ENCODE peak calls at places on chromosome 7, in four cellular contexts. C, U, A and D are unnamed samples.

GRCh38 chr7:51123322-51124021 is 193.1 kb downstream of the COBL start:
- DNase-seq in C (no peak), U (no peak), A (peak), D (no peak)

GRCh38 chr7:132779164-132779563 is 202.9 kb upstream of the PLXNA4 start:
- DNase-seq in C (no peak), U (no peak), A (no peak), D (no peak)

GRCh38 chr7:35975851-35976454 is 175.1 kb downstream of the SEPTIN7 start:
- DNase-seq in C (peak), U (no peak), A (peak), D (no peak)

GRCh38 chr7:47540387-47541093 is 41.4 kb downstream of the TNS3 start:
- DNase-seq in C (no peak), U (no peak), A (no peak), D (no peak)

GRCh38 chr7:157663061-157663863 is 326.5 kb downstream of the DNAJB6 start:
- DNase-seq in C (peak), U (no peak), A (no peak), D (no peak)

GRCh38 chr7:75798770-75799169 is 14.8 kb downstream of the CCL24 start:
- DNase-seq in C (no peak), U (no peak), A (no peak), D (no peak)

GRCh38 chr7:102875700-102876192 is 37.1 kb upstream of the LRRC17 start:
- DNase-seq in C (no peak), U (peak), A (peak), D (no peak)

GRCh38 chr7:30800785-30801252 is 29.6 kb downstream of the MINDY4 start:
- DNase-seq in C (peak), U (no peak), A (peak), D (peak)

GRCh38 chr7:128247640-128248194 is 6.6 kb downstream of the LEP start:
- DNase-seq in C (no peak), U (no peak), A (peak), D (no peak)

GRCh38 chr7:1650363-1651030 is 19.6 kb upstream of the ELFN1 start:
- DNase-seq in C (no peak), U (no peak), A (no peak), D (no peak)

GRCh38 chr7:44318296-44318695 is 7.1 kb downstream of the CAMK2B start:
- DNase-seq in C (no peak), U (no peak), A (no peak), D (no peak)

GRCh38 chr7:4225352-4225751 is 456.7 kb upstream of the FOXK1 start:
- DNase-seq in C (no peak), U (no peak), A (no peak), D (no peak)

GRCh38 chr7:135459951-135460567 is 49.8 kb downstream of the CNOT4 start:
- DNase-seq in C (no peak), U (no peak), A (no peak), D (no peak)

GRCh38 chr7:114364151-114364550 is 50.5 kb upstream of the FOXP2 start:
- DNase-seq in C (no peak), U (no peak), A (no peak), D (peak)

GRCh38 chr7:7919449-7919945 is 49.1 kb upstream of the GLCCI1 start:
- DNase-seq in C (no peak), U (no peak), A (no peak), D (no peak)

GRCh38 chr7:13467111-13467547 is 522.3 kb downstream of the ETV1 start:
- DNase-seq in C (no peak), U (no peak), A (no peak), D (peak)

GRCh38 chr7:152076324-152076821 is 50.9 kb downstream of the GALNT11 start:
- DNase-seq in C (peak), U (no peak), A (peak), D (peak)

GRCh38 chr7:79241288-79242055 is 212.0 kb downstream of the MAGI2 start:
- DNase-seq in C (no peak), U (no peak), A (no peak), D (no peak)

GRCh38 chr7:235576-236395 is 43.4 kb downstream of the FAM20C start:
- DNase-seq in C (no peak), U (no peak), A (no peak), D (no peak)

GRCh38 chr7:7820939-7821338 is 102.5 kb upstream of the RPA3 start:
- DNase-seq in C (no peak), U (no peak), A (no peak), D (no peak)

GRCh38 chr7:127177156-127177555 is 75.6 kb downstream of the GRM8 start:
- DNase-seq in C (no peak), U (no peak), A (no peak), D (no peak)

GRCh38 chr7:27576360-27576944 is 86.2 kb downstream of the HIBADH start:
- DNase-seq in C (no peak), U (no peak), A (peak), D (no peak)

GRCh38 chr7:99625321-99625720 is 8.6 kb downstream of the ZSCAN25 start:
- DNase-seq in C (no peak), U (no peak), A (no peak), D (no peak)

GRCh38 chr7:45151967-45152366 is 5.6 kb upstream of the RAMP3 start:
- DNase-seq in C (peak), U (no peak), A (no peak), D (no peak)

GRCh38 chr7:43085017-43085416 is 27.4 kb upstream of the HECW1 start:
- DNase-seq in C (no peak), U (no peak), A (no peak), D (no peak)

GRCh38 chr7:14606101-14606500 is 296.4 kb downstream of the DGKB start:
- DNase-seq in C (no peak), U (no peak), A (no peak), D (no peak)

GRCh38 chr7:100808354-100808875 is 18.9 kb downstream of the EPHB4 start:
- DNase-seq in C (no peak), U (no peak), A (no peak), D (no peak)

GRCh38 chr7:159229683-159230475 is 85.2 kb upstream of the VIPR2 start:
- DNase-seq in C (no peak), U (no peak), A (no peak), D (no peak)

GRCh38 chr7:54773472-54774399 is 14.7 kb upstream of the SEC61G start:
- DNase-seq in C (peak), U (no peak), A (peak), D (peak)

GRCh38 chr7:22452142-22452763 is 47.7 kb downstream of the STEAP1B start:
- DNase-seq in C (peak), U (no peak), A (peak), D (peak)

GRCh38 chr7:99078416-99078815 is 65.5 kb downstream of the SMURF1 start:
- DNase-seq in C (peak), U (no peak), A (no peak), D (no peak)

GRCh38 chr7:28607179-28607578 is 194.9 kb downstream of the CREB5 start:
- DNase-seq in C (no peak), U (no peak), A (no peak), D (no peak)

GRCh38 chr7:27158436-27159277 is 2.2 kb upstream of the HOXA7 start:
- DNase-seq in C (peak), U (no peak), A (no peak), D (no peak)

GRCh38 chr7:148204639-148205292 is 385.8 kb upstream of the C7orf33 start:
- DNase-seq in C (no peak), U (no peak), A (no peak), D (no peak)
- TF ChIP-seq CTCF in C (no peak), U (no peak), A (no peak), D (no peak)

GRCh38 chr7:130852867-130853266 is 118.9 kb upstream of the KLF14 start:
- DNase-seq in C (no peak), U (no peak), A (no peak), D (no peak)

GRCh38 chr7:130856866-130857265 is 122.9 kb upstream of the KLF14 start:
- DNase-seq in C (no peak), U (no peak), A (no peak), D (no peak)

GRCh38 chr7:130850960-130851359 is 117.0 kb upstream of the KLF14 start:
- DNase-seq in C (no peak), U (no peak), A (no peak), D (no peak)

GRCh38 chr7:130854481-130854880 is 120.5 kb upstream of the KLF14 start:
- DNase-seq in C (no peak), U (no peak), A (no peak), D (no peak)

DNA sequence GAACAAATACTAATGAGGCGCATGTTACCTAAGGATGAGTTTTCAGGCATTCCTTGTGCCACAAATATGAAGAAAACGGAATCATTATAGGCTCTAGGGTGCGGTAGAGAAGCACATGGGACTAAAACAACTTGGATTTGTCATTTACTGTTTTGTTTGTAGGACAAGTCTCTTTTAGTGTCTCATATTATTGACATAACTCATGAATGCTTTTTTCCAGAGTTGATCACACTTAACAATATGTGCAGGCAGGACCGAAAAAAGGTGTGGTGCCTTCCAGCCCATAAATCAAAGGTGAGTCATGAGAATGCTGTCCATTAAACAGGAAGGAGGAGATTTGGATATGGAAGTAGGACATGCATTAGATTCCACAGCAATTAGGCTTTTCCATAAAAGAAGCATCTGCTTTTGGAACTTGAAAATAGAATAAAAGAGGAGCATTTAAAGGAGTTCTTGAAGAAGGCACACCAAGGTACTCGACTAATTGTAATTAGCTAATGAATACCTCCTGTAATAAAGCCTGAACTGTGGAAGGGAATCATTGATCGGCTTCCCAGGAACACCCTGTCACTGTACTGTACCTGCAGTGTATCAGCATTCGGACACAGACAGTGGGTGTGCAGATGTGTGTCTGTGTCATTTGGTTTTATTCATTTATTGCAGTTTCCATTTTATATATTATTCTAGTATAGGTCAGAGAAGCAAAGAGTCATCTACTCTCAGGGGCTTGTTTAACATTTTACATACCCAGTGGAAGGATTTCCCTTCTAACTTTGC is 119.7 kb upstream of the KLF14 start:
- DNase-seq in C (no peak), U (no peak), A (peak), D (no peak)
- TF ChIP-seq CTCF in C (no peak), U (no peak), A (no peak), D (no peak)

DNA sequence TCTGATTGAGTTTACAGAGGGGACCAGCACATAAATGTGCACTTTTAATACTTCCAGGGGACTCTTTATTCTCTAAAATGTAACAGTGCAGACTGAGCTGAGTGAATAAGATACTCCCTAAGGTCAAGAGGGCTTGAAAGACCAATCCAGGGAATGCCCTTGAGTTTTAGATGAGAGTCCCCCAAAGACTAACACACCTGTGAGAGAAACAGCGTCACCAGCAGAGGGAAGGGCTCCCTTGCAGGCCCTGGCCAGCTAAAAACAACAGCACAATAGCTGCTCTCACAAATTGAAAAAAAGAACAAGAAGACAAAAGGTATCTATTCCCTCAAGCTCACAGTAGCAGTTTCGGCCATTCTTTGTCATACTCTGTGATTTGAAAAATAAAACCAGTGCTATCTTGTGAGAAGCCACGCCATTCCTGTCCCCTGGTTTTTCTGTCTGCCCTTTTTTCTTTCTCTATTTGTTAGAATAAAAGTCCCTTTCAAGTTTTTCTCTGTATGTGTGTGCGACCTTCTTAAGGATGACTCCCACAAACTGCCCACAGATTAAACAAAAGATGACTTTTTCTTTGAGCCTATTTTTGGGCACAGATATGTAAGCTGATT is 230.4 kb upstream of the BMPER start:
- DNase-seq in C (no peak), U (no peak), A (no peak), D (no peak)
- TF ChIP-seq CTCF in C (no peak), U (no peak), A (no peak), D (no peak)

GRCh38 chr7:95993420-95993819 is 221.1 kb downstream of the DYNC1I1 start:
- DNase-seq in C (no peak), U (no peak), A (no peak), D (no peak)
- TF ChIP-seq CTCF in C (no peak), U (no peak), A (no peak), D (no peak)

GRCh38 chr7:81277691-81278090 is 358.8 kb upstream of the SEMA3C start:
- DNase-seq in C (no peak), U (no peak), A (no peak), D (no peak)
- TF ChIP-seq CTCF in C (no peak), U (no peak), A (no peak), D (no peak)

DNA sequence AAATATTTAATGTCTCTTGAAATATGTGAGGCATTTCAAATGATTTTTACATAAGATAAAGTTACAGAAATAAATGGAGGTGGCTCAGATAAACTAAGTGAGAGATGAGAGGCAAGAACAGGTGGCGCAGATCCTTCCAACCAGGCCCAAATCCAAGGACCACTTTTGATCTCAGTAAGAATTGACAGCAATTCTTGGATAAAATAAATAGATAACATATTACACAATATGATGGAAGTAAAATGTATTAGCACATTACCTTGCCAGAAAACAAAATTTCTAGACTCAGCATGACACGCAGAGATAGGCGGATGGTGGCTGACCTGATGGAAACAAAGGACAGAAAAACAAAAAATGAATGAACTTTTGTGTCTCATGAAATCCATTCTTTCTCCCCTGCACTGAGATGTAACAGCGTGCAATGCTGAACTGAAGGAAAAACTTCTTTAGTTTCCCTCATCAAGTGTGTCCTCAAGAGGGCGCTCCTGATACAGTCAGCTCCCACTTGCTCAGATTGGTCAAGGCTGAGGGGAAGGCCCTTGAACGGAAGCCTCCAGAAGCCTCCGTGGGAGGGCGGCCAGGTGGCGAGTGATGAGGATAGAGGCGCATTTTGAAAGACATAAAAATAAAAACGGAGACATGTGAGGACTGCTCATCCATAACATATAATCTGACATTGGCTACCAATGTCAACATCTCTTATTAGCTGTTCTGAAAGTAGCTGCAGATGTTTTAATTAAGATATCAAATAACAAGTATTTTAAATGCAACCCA is 62.8 kb upstream of the GSDME start:
- DNase-seq in C (peak), U (peak), A (peak), D (peak)
- TF ChIP-seq CTCF in C (peak), U (peak), A (peak), D (peak)